ENCODE peak calls at places on chromosomes 5 and 9, in six cellular contexts. N, K, O, B, Z and L are unnamed samples.

GRCh38 chr5:52947208-52947607 is 41.9 kb upstream of the ITGA2 start:
- DNase-seq in K (peak), B (no peak), O (no peak), Z (no peak), N (no peak), L (no peak)

GRCh38 chr5:27868292-27868691 is 829.9 kb upstream of the CDH9 start:
- DNase-seq in K (no peak), B (no peak), Z (no peak), N (no peak), O (no peak), L (no peak)

GRCh38 chr5:53362521-53362941 is 117.9 kb upstream of the FST start:
- DNase-seq in B (no peak), N (no peak), O (no peak), K (peak), Z (no peak), L (no peak)

GRCh38 chr5:149561848-149562247 is 10.6 kb upstream of the CSNK1A1 start:
- DNase-seq in N (no peak), O (no peak), Z (no peak), B (no peak), K (peak), L (no peak)

GRCh38 chr9:128043467-128043868 is 23.7 kb downstream of the NAIF1 start:
- DNase-seq in Z (no peak), O (peak), N (no peak), B (no peak), K (no peak), L (no peak)

GRCh38 chr9:77725820-77726219 is 77.7 kb upstream of the GNA14 start:
- DNase-seq in Z (no peak), K (no peak), O (no peak), B (no peak), N (no peak), L (no peak)

GRCh38 chr9:136051568-136052432 is 43.3 kb downstream of the NACC2 start:
- DNase-seq in B (peak), K (peak), N (no peak), Z (no peak), O (peak), L (peak)

GRCh38 chr5:151742870-151743294 is 15.5 kb downstream of the ATOX1 start:
- DNase-seq in B (peak), K (peak), O (peak), N (peak), Z (no peak), L (peak)

GRCh38 chr5:174139623-174140022 is 94.1 kb downstream of the NSG2 start:
- DNase-seq in Z (no peak), O (no peak), K (no peak), B (no peak), N (no peak), L (no peak)

GRCh38 chr5:170496629-170497028 is 7.2 kb upstream of the KCNIP1 start:
- DNase-seq in K (no peak), N (no peak), Z (no peak), B (no peak), O (no peak), L (no peak)

GRCh38 chr9:31916591-31917223 is 467.7 kb upstream of the ACO1 start:
- DNase-seq in N (no peak), Z (no peak), K (no peak), B (no peak), O (peak), L (no peak)

GRCh38 chr5:109195667-109196066 is 214.1 kb downstream of the PJA2 start:
- DNase-seq in N (no peak), O (no peak), B (no peak), K (no peak), Z (no peak), L (no peak)

GRCh38 chr9:131781069-131781468 is 41.2 kb upstream of the RAPGEF1 start:
- DNase-seq in B (no peak), K (peak), O (no peak), N (no peak), Z (no peak), L (no peak)

GRCh38 chr5:73136277-73136606 is 15.9 kb downstream of the TMEM171 start:
- DNase-seq in O (no peak), Z (no peak), K (no peak), B (no peak), N (no peak), L (peak)

GRCh38 chr5:179326176-179326997 is 18.9 kb downstream of the ADAMTS2 start:
- DNase-seq in K (peak), Z (peak), O (peak), B (no peak), N (peak), L (no peak)

GRCh38 chr9:107228648-107229047 is 54.4 kb upstream of the RAD23B start:
- DNase-seq in N (no peak), O (no peak), B (no peak), K (no peak), Z (no peak), L (no peak)

GRCh38 chr5:158840193-158840592 is 259.5 kb downstream of the EBF1 start:
- DNase-seq in Z (no peak), B (no peak), N (no peak), K (no peak), O (no peak), L (no peak)

GRCh38 chr9:2013688-2014087 is 1.5 kb upstream of the SMARCA2 start:
- DNase-seq in B (no peak), O (no peak), Z (no peak), K (no peak), N (no peak), L (no peak)

GRCh38 chr5:98767563-98767962 is 5.9 kb upstream of the RGMB start:
- DNase-seq in N (no peak), B (peak), K (no peak), Z (no peak), O (peak), L (no peak)

GRCh38 chr9:136228107-136228875 is 17.3 kb downstream of the QSOX2 start:
- DNase-seq in K (peak), Z (no peak), B (no peak), N (no peak), O (no peak), L (no peak)

GRCh38 chr9:107639426-107639825 is 149.9 kb upstream of the KLF4 start:
- DNase-seq in Z (no peak), O (no peak), B (no peak), K (peak), N (no peak), L (no peak)

GRCh38 chr9:125906144-125906543 is 159.0 kb downstream of the PBX3 start:
- DNase-seq in Z (no peak), B (no peak), O (no peak), K (peak), N (no peak), L (no peak)

GRCh38 chr5:141039517-141039916 is 11.7 kb upstream of the PCDHB1 start:
- DNase-seq in O (no peak), N (no peak), Z (no peak), K (no peak), B (no peak), L (no peak)

GRCh38 chr5:10708189-10708944 is 52.7 kb downstream of the DAP start:
- DNase-seq in K (no peak), O (no peak), Z (no peak), N (no peak), B (no peak), L (no peak)

GRCh38 chr9:33172256-33172678 is 5.1 kb upstream of the B4GALT1 start:
- DNase-seq in O (no peak), B (no peak), K (peak), N (no peak), Z (no peak), L (no peak)

GRCh38 chr9:127583605-127584053 is 28.4 kb upstream of the STXBP1 start:
- DNase-seq in Z (no peak), K (peak), N (no peak), B (no peak), O (no peak), L (no peak)

GRCh38 chr5:144369001-144369400 is 198.3 kb downstream of the KCTD16 start:
- DNase-seq in N (no peak), K (no peak), Z (no peak), O (no peak), B (no peak), L (no peak)

GRCh38 chr5:143767162-143767561 is 44.8 kb upstream of the HMHB1 start:
- DNase-seq in Z (no peak), K (no peak), O (no peak), B (no peak), N (no peak), L (no peak)

GRCh38 chr5:139248826-139249453 is 44.6 kb upstream of the MATR3 start:
- DNase-seq in B (no peak), Z (no peak), N (no peak), O (no peak), K (no peak), L (no peak)

GRCh38 chr9:126957687-126958053 is 43.1 kb downstream of the RALGPS1 start:
- DNase-seq in K (peak), Z (no peak), N (no peak), O (no peak), B (no peak), L (no peak)

GRCh38 chr9:37761511-37761910 is 7.9 kb downstream of the TRMT10B start:
- DNase-seq in K (peak), Z (no peak), O (no peak), B (no peak), N (no peak), L (no peak)

GRCh38 chr5:4730279-4730678 is 409.9 kb upstream of the ADAMTS16 start:
- DNase-seq in N (no peak), O (no peak), Z (no peak), B (no peak), K (no peak), L (no peak)

GRCh38 chr9:37987467-37987981 is 81.5 kb downstream of the SHB start:
- DNase-seq in B (no peak), N (no peak), O (no peak), K (no peak), Z (no peak), L (no peak)

DNA sequence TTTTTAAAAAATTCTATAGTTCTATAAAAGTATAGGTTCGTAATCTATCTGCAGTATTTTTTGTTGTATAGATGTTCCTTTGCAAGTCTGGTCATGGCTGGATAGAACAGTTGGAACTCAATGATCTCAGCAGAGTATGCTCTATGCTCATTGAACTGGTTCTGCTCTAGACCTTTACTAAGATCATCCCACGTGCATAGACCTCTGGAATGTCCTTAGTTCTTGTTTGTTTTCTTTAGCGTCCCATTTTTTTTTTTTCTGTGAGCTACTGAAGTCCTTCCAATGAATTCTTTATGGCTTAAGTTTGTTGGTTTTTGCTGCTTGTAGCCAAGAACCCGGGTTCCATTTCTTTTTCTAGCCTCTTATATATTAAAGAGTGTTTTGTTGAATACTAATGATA is 3.5 kb downstream of the TMEM38B start:
- DNase-seq in O (no peak), Z (no peak), N (no peak), B (no peak), K (peak), L (no peak)
- H3K27ac ChIP-seq in O (no peak), Z (no peak), N (no peak), B (no peak), K (no peak), L (no peak)

GRCh38 chr9:91710148-91710547 is 239.9 kb downstream of the ROR2 start:
- DNase-seq in O (no peak), B (no peak), K (no peak), Z (peak), N (no peak), L (no peak)

GRCh38 chr9:91714020-91714721 is 235.9 kb downstream of the ROR2 start:
- DNase-seq in B (peak), N (no peak), Z (peak), K (peak), O (peak), L (peak)

GRCh38 chr9:91714874-91715615 is 235.0 kb downstream of the ROR2 start:
- DNase-seq in O (no peak), K (no peak), N (no peak), Z (peak), B (no peak), L (no peak)

GRCh38 chr9:91712811-91713210 is 237.2 kb downstream of the ROR2 start:
- DNase-seq in N (no peak), K (no peak), Z (peak), B (no peak), O (no peak), L (peak)

DNA sequence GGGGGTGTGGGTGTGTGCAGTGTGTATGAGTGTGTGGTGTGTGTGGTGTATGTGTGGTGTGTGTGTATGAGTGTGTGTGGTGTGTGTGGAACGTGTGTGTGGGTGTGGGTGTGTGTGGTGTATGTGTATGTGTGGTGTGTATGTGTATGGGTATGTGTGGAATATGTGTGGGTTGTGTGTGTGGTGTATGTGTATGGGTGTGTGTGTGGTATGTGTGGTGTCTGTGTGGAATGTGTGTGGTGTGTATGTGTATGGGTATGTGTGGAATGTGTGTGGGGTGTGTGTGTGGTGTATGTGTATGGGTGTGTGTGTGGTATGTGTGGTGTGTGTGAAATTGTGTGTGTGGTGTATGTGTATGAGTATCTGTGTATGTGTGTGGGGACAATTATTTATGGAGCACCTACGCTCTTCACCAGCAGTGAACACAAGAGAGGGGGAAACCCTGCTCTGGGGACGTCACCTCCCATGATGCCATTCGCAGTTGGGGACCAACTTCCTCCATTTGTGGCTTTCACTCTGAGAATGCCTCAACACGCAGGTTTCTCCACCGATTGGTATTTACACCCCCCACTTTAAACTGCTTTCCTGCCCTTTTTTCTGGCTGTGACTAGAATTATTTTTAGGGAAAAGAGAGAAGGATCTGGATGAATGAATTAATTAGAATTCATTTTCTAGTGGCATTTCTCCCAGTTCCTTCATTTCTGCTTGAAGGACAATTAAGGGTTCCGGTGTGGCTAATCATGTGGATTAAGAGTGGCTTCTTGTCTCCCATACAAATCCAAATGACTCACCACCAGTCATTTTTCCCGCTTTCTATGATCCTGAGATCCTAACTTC is 238.1 kb downstream of the ROR2 start:
- DNase-seq in B (no peak), N (no peak), K (peak), Z (peak), O (no peak), L (no peak)
- H3K4me3 ChIP-seq in B (peak), N (no peak), K (no peak), Z (no peak), O (no peak), L (no peak)

DNA sequence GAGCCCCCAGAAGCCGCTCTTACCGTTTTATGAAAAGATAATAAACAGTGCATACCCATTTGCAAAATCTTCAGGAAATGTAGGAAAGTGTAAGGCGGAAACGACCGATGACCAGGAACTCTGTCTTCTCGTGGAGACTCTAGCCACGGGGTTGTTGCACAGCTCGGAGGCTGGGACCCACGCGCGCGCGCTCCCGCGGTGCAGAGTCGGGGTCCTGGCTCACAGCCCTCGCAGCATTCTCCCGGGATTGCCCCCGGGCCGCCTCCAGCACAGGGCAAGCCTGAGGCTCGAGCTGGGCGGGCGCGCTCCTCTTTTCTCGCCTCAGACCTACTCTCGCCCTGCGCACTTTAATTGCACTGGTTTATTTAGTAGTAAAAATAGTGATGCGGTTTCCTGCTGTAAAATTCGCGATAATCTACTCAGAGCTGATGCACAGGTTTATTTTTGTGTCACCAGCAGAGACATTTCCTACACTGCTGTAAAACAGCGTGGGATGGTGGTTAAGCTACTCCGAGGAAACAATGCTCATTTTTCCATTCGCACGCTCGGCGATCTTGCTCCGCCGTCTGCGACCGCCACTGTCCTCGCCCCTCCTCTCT is 15.5 kb downstream of the TRIM7 start:
- DNase-seq in Z (no peak), K (peak), N (peak), B (no peak), O (peak), L (no peak)
- H3K27ac ChIP-seq in Z (peak), K (peak), N (peak), B (no peak), O (no peak), L (peak)

GRCh38 chr9:98922721-98923435 is 20.8 kb upstream of the COL15A1 start:
- DNase-seq in N (no peak), K (peak), Z (no peak), O (no peak), B (no peak), L (no peak)
- H3K4me3 ChIP-seq in N (no peak), K (no peak), Z (no peak), O (no peak), B (no peak), L (no peak)

GRCh38 chr9:108835831-108836230 is 20.0 kb downstream of the ACTL7B start:
- DNase-seq in B (no peak), N (no peak), Z (no peak), O (no peak), K (no peak), L (no peak)
- H3K27ac ChIP-seq in B (no peak), N (no peak), Z (no peak), O (no peak), K (no peak), L (no peak)

DNA sequence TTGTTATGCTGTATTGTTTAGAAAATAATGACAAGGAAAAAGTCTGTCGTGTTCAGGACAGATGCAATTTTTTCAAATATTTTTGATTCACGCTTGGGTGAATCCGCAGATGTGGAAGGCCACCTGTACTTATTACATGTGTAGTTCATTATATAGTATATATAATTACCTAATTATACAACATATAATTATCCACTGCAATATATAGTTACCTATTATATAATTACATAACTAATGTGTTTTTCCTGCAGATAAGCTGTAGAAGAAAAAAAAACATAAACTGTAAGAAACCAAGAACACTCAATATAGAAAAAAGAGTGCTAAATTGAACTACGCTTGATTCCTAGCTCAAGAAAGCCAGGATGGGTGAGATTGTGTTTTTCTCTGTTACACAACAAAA is 93.6 kb upstream of the RANBP3L start:
- DNase-seq in B (no peak), O (no peak), Z (no peak), N (no peak), K (no peak), L (no peak)
- H3K4me3 ChIP-seq in B (no peak), O (no peak), Z (no peak), N (no peak), K (no peak), L (no peak)

GRCh38 chr5:41796061-41796460 is 74.2 kb downstream of the OXCT1 start:
- DNase-seq in Z (no peak), N (no peak), O (no peak), B (no peak), K (peak), L (no peak)
- H3K27ac ChIP-seq in Z (no peak), N (peak), O (no peak), B (no peak), K (no peak), L (peak)

DNA sequence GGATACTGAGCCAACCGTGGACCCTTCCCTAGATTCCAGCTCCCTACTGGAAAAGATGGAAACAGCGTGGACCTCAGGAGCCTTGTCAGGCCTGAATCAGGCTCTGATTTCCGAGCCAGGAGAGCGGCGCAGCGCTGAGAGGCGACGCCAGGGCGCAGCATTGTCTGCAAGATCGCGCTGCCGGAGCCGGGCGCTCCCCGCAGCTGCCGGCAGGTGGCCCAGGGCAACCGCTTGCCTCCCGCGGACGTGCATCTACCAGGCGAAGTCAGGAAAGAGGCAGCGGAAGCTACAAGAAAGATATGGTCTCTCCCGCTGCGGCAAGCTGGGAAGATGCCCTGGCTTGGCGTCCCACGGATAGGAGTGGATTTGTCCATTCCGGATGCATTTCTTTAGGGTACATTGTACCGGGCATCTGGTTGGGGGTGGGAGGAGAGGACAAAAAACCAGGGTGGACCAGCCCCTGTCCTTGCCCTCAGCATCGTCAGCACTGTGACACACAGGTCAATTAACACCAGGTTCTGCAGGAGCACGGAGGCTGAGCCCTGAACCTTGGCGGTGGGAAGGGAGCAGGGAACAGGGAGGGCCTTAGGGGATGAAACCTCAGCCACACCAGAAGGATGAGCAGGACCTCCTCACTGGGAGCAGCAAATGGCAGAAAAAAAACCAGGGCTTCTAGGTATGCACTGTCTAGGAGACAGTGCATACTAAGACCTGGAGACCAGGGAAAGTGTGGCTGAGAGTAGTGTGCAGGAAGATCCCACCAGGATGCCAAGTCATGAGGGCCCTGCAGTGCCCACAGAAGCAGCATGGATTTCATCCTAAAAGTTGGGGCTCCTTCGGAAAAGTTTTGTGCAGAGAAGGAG is 55.9 kb downstream of the SFXN1 start:
- DNase-seq in Z (peak), O (peak), N (peak), B (peak), K (peak), L (peak)
- H3K4me3 ChIP-seq in Z (no peak), O (peak), N (no peak), B (no peak), K (no peak), L (no peak)